ENCODE peak calls at places on chromosomes 5 and 9, in ten cellular contexts. P is Panc1, C is upper lobe of right lung, R is mucosa of descending colon, Q is AG10803, L is astrocyte of the spinal cord, F is RWPE1, D is cardiac muscle cell, B is fibroblast of the aortic adventitia, O is A673. K is an unnamed sample.

GRCh38 chr5:55467862-55468551 is 66.8 kb downstream of the PLPP1 start:
- DNase-seq in D (no peak), P (no peak), C (no peak), B (no peak), F (no peak), Q (no peak), R (peak), O (no peak), L (no peak), K (no peak)

GRCh38 chr9:108811944-108812343 is 43.8 kb downstream of the ACTL7B start:
- DNase-seq in C (no peak), P (no peak), D (no peak), Q (no peak), L (no peak), B (no peak), O (no peak), F (no peak), R (no peak), K (no peak)

GRCh38 chr5:169801324-169801777 is 164.3 kb downstream of the DOCK2 start:
- DNase-seq in O (peak), F (peak), D (no peak), C (no peak), L (peak), R (no peak), P (no peak), B (peak), Q (peak), K (no peak)

GRCh38 chr5:4258170-4258569 is 662.5 kb downstream of the IRX1 start:
- DNase-seq in D (no peak), L (no peak), R (no peak), O (no peak), F (no peak), C (no peak), B (no peak), Q (no peak), P (no peak), K (no peak)

GRCh38 chr5:135326296-135327240 is 72.5 kb downstream of the MACROH2A1 start:
- DNase-seq in R (no peak), Q (no peak), B (no peak), L (no peak), P (no peak), D (no peak), F (no peak), C (no peak), O (no peak), K (no peak)

GRCh38 chr9:126569036-126569435 is 44.7 kb upstream of the LMX1B start:
- DNase-seq in O (no peak), P (no peak), R (peak), D (no peak), Q (no peak), B (peak), L (peak), F (peak), C (no peak), K (no peak)

GRCh38 chr5:172179032-172179989 is 8.7 kb downstream of the STK10 start:
- DNase-seq in O (no peak), D (peak), Q (no peak), F (no peak), R (peak), L (peak), B (peak), C (no peak), P (no peak), K (no peak)

GRCh38 chr9:111039203-111039907 is 1.1 kb upstream of the LPAR1 start:
- DNase-seq in P (no peak), L (no peak), D (no peak), B (no peak), C (no peak), Q (no peak), F (peak), O (no peak), R (peak), K (no peak)

GRCh38 chr9:22097712-22098111 is 88.6 kb upstream of the CDKN2B start:
- DNase-seq in O (no peak), R (no peak), P (no peak), C (no peak), D (no peak), F (no peak), L (peak), Q (peak), B (peak), K (no peak)

GRCh38 chr9:130058887-130059286 is 5.2 kb downstream of the GPR107 start:
- DNase-seq in R (peak), P (no peak), O (no peak), C (no peak), D (no peak), L (no peak), Q (no peak), F (no peak), B (peak), K (no peak)

GRCh38 chr9:116070256-116070914 is 83.2 kb upstream of the PAPPA start:
- DNase-seq in B (peak), Q (peak), D (no peak), L (no peak), C (no peak), R (no peak), F (no peak), P (no peak), O (no peak), K (no peak)

GRCh38 chr5:97065475-97065874 is 76.9 kb downstream of the LIX1 start:
- DNase-seq in D (no peak), F (peak), L (no peak), R (no peak), C (no peak), Q (no peak), B (no peak), O (no peak), P (no peak), K (no peak)

GRCh38 chr9:120545691-120546565 is 34.0 kb downstream of the CDK5RAP2 start:
- DNase-seq in Q (peak), O (no peak), F (no peak), L (no peak), D (no peak), P (no peak), C (no peak), R (no peak), B (no peak), K (no peak)

GRCh38 chr9:18543406-18543965 is 69.5 kb downstream of the ADAMTSL1 start:
- DNase-seq in P (no peak), O (no peak), C (no peak), Q (peak), R (no peak), D (no peak), F (peak), B (peak), L (peak), K (no peak)

GRCh38 chr5:141800629-141801028 is 77.6 kb downstream of the PCDH1 start:
- DNase-seq in B (peak), P (no peak), D (no peak), O (peak), F (no peak), C (no peak), L (no peak), Q (peak), R (no peak), K (no peak)

GRCh38 chr5:170437621-170438375 is 48.6 kb upstream of the KCNMB1 start:
- DNase-seq in O (no peak), R (no peak), P (no peak), B (no peak), C (no peak), D (no peak), Q (no peak), L (no peak), F (no peak), K (no peak)

GRCh38 chr9:116269250-116269649 is 115.7 kb downstream of the PAPPA start:
- DNase-seq in D (peak), B (peak), P (no peak), O (peak), Q (no peak), L (no peak), C (no peak), F (no peak), R (no peak), K (no peak)

GRCh38 chr9:108478431-108478837 is 377.4 kb downstream of the ACTL7B start:
- DNase-seq in P (no peak), F (peak), L (peak), D (no peak), C (no peak), R (peak), O (peak), B (peak), Q (peak), K (no peak)

GRCh38 chr5:111299067-111299481 is 74.9 kb downstream of the CAMK4 start:
- DNase-seq in O (no peak), L (no peak), R (no peak), B (peak), D (no peak), Q (peak), F (no peak), C (no peak), P (no peak), K (no peak)

GRCh38 chr9:33751536-33752129 is 43.7 kb upstream of the PRSS3 start:
- DNase-seq in Q (no peak), R (peak), O (no peak), D (no peak), F (no peak), P (no peak), L (no peak), C (no peak), B (no peak), K (no peak)

GRCh38 chr5:98997000-98997399 is 68.2 kb upstream of the CHD1 start:
- DNase-seq in D (no peak), L (peak), C (no peak), P (no peak), R (no peak), O (peak), B (peak), Q (peak), F (no peak), K (no peak)

GRCh38 chr5:56327810-56328209 is 94.7 kb upstream of the ANKRD55 start:
- DNase-seq in R (no peak), D (peak), Q (no peak), F (no peak), C (no peak), B (no peak), P (no peak), O (no peak), L (no peak), K (no peak)

GRCh38 chr5:120207139-120207538 is 257.0 kb upstream of the PRR16 start:
- DNase-seq in F (no peak), C (no peak), O (no peak), P (no peak), L (peak), D (no peak), B (peak), Q (peak), R (no peak), K (no peak)

GRCh38 chr9:21923694-21924093 is 70.5 kb downstream of the CDKN2A start:
- DNase-seq in B (no peak), D (no peak), C (no peak), R (no peak), P (no peak), L (no peak), Q (no peak), O (no peak), F (no peak), K (no peak)

GRCh38 chr9:136568288-136569081 is 22.6 kb upstream of the NOTCH1 start:
- DNase-seq in B (no peak), F (no peak), O (no peak), P (no peak), Q (no peak), R (no peak), C (no peak), L (no peak), D (no peak), K (no peak)

GRCh38 chr5:92180406-92180805 is 797.3 kb upstream of the ARRDC3 start:
- DNase-seq in P (no peak), L (no peak), F (no peak), Q (no peak), D (no peak), O (peak), C (no peak), R (no peak), B (no peak), K (no peak)

GRCh38 chr5:173391031-173391430 is 62.8 kb upstream of the STC2 start:
- DNase-seq in P (no peak), O (no peak), Q (no peak), L (no peak), D (no peak), C (no peak), R (no peak), B (no peak), F (no peak), K (no peak)

GRCh38 chr9:104927912-104928740 is at the start of gene ABCA1:
- DNase-seq in C (peak), Q (peak), P (no peak), B (peak), F (peak), D (peak), L (peak), O (peak), R (peak), K (peak)

GRCh38 chr5:104412649-104413240 is 850.2 kb upstream of the NUDT12 start:
- DNase-seq in L (peak), P (peak), O (peak), C (no peak), F (peak), R (peak), Q (peak), B (peak), D (peak), K (no peak)
- TF ChIP-seq CTCF in L (peak), P (peak), O (peak), C (peak), F (peak), R (peak), Q (peak), B (peak), D (peak), K (no peak)

GRCh38 chr5:177455036-177455660 is 8.5 kb downstream of the PRR7 start:
- DNase-seq in P (peak), F (peak), C (peak), B (peak), L (peak), D (peak), O (peak), Q (peak), R (peak), K (peak)
- TF ChIP-seq CTCF in P (peak), F (peak), C (peak), B (peak), L (peak), D (peak), O (peak), Q (peak), R (peak), K (peak)

GRCh38 chr9:38350529-38350928 is 42.0 kb upstream of the ALDH1B1 start:
- DNase-seq in Q (no peak), O (no peak), B (no peak), D (no peak), C (no peak), F (no peak), P (no peak), R (no peak), L (no peak), K (no peak)
- TF ChIP-seq CTCF in Q (no peak), O (no peak), B (no peak), D (no peak), C (no peak), F (no peak), P (no peak), R (no peak), L (no peak), K (no peak)

GRCh38 chr5:17373406-17374110 is 124.5 kb upstream of the TAF11L2 start:
- DNase-seq in Q (no peak), B (peak), F (no peak), P (no peak), D (no peak), L (no peak), C (no peak), O (no peak), R (no peak), K (no peak)
- TF ChIP-seq CTCF in Q (no peak), B (no peak), F (no peak), P (no peak), D (no peak), L (no peak), C (no peak), O (no peak), R (no peak), K (no peak)

K was measured in omental fat pad.